ENCODE peak calls at places on chromosomes 13 and 19, in six cellular contexts. M is IMR-90, X is OCI-LY7, V is hepatocyte, P is keratinocyte, J is endothelial cell of umbilical vein. N is an unnamed sample.

GRCh38 chr19:38298841-38299680 is 5.0 kb upstream of the C19orf33 start:
- DNase-seq in M (peak), X (no peak), V (peak), P (no peak), J (no peak), N (no peak)

GRCh38 chr13:44718467-44718866 is 142.3 kb upstream of the TSC22D1 start:
- DNase-seq in M (no peak), X (no peak), V (no peak), P (no peak), J (no peak), N (no peak)

GRCh38 chr13:44932171-44932849 is 57.0 kb downstream of the NUFIP1 start:
- DNase-seq in M (peak), X (no peak), V (no peak), P (no peak), J (no peak), N (no peak)

GRCh38 chr13:51912091-51912490 is 50.3 kb downstream of the CCDC70 start:
- DNase-seq in M (no peak), X (peak), V (no peak), P (no peak), J (no peak), N (no peak)

GRCh38 chr19:47891923-47892666 is 6.0 kb upstream of the SULT2A1 start:
- DNase-seq in M (no peak), X (no peak), V (peak), P (no peak), J (peak), N (no peak)

GRCh38 chr13:109655206-109655600 is 131.2 kb downstream of the IRS2 start:
- DNase-seq in M (no peak), X (no peak), V (no peak), P (no peak), J (no peak), N (no peak)

GRCh38 chr13:112219753-112220152 is 152.8 kb downstream of the SOX1 start:
- DNase-seq in M (no peak), X (no peak), V (no peak), P (no peak), J (no peak), N (no peak)

GRCh38 chr13:30364876-30365275 is 57.4 kb upstream of the UBE2L5 start:
- DNase-seq in M (peak), X (no peak), V (no peak), P (no peak), J (peak), N (no peak)

GRCh38 chr19:38919837-38920528 is 8.0 kb upstream of the CCER2 start:
- DNase-seq in M (no peak), X (no peak), V (no peak), P (no peak), J (no peak), N (no peak)

GRCh38 chr13:42486711-42487198 is 87.2 kb upstream of the TNFSF11 start:
- DNase-seq in M (peak), X (no peak), V (no peak), P (no peak), J (peak), N (peak)

GRCh38 chr19:3413796-3414327 is 47.5 kb downstream of the NFIC start:
- DNase-seq in M (no peak), X (no peak), V (no peak), P (no peak), J (no peak), N (no peak)

GRCh38 chr19:48683349-48683748 is 10.5 kb upstream of the NTN5 start:
- DNase-seq in M (peak), X (peak), V (no peak), P (no peak), J (peak), N (no peak)

GRCh38 chr19:57319869-57320179 is 448 bp upstream of the ZNF543 start:
- DNase-seq in M (no peak), X (no peak), V (no peak), P (no peak), J (no peak), N (no peak)

GRCh38 chr13:23440821-23441608 is 7.5 kb upstream of the SACS start:
- DNase-seq in M (peak), X (no peak), V (no peak), P (no peak), J (no peak), N (no peak)

GRCh38 chr13:52995946-52996345 is 32.7 kb upstream of the OLFM4 start:
- DNase-seq in M (no peak), X (no peak), V (no peak), P (no peak), J (no peak), N (no peak)

GRCh38 chr13:44352202-44352601 is 21.4 kb upstream of the SERP2 start:
- DNase-seq in M (no peak), X (no peak), V (no peak), P (no peak), J (no peak), N (no peak)

GRCh38 chr19:30160426-30160825 is 211.8 kb upstream of the ZNF536 start:
- DNase-seq in M (no peak), X (no peak), V (no peak), P (no peak), J (no peak), N (no peak)

GRCh38 chr19:42140125-42140754 is 8.0 kb upstream of the POU2F2 start:
- DNase-seq in M (peak), X (peak), V (peak), P (no peak), J (peak), N (peak)

GRCh38 chr13:113801289-113801961 is 42.4 kb downstream of the TMEM255B start:
- DNase-seq in M (no peak), X (no peak), V (no peak), P (no peak), J (no peak), N (no peak)

GRCh38 chr19:50482886-50483285 is 6.2 kb upstream of the GARIN5A start:
- DNase-seq in M (no peak), X (no peak), V (no peak), P (no peak), J (no peak), N (no peak)

GRCh38 chr19:31354919-31355318 is 5.7 kb upstream of the TSHZ3 start:
- DNase-seq in M (no peak), X (no peak), V (no peak), P (no peak), J (no peak), N (no peak)

GRCh38 chr13:48155850-48156249 is 60.9 kb upstream of the MED4 start:
- DNase-seq in M (peak), X (no peak), V (no peak), P (peak), J (peak), N (peak)

GRCh38 chr13:62556973-62557372 is 1141.3 kb upstream of the PCDH20 start:
- DNase-seq in M (peak), X (no peak), V (no peak), P (no peak), J (no peak), N (no peak)

GRCh38 chr19:11168568-11168967 is 13.0 kb upstream of the SPC24 start:
- DNase-seq in M (peak), X (no peak), V (no peak), P (peak), J (peak), N (peak)

DNA sequence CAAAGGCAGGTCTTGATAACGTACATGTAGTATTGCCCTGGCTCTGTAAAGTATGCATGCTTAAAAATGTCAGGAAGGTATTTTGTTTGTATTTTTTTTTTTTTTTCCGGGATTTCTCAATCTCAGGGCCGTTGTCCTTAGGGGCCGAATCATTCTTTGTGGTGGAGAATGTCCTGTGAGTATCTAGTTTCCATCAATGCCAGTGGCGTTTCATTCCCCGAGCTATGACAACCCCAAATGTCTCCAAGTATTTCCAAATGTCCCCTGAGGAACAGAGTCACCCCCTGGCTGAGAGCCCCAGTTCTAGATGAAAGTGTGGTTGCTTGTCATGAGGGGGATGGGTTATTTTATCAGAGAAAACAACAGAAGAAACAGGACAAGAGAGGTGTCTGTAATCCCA is 68.7 kb downstream of the ACSBG2 start:
- DNase-seq in M (no peak), X (no peak), V (no peak), P (no peak), J (no peak), N (no peak)
- H2AFZ ChIP-seq in M (no peak), X (peak), V (no peak), P (no peak), J (no peak), N (no peak)

GRCh38 chr13:102902789-102903347 is 57.0 kb downstream of the ERCC5 start:
- DNase-seq in M (no peak), X (no peak), V (peak), P (no peak), J (no peak), N (no peak)
- H2AFZ ChIP-seq in M (no peak), X (no peak), V (no peak), P (no peak), J (no peak), N (no peak)

GRCh38 chr13:98598043-98598442 is 21.1 kb upstream of the STK24 start:
- DNase-seq in M (no peak), X (no peak), V (no peak), P (no peak), J (peak), N (no peak)
- H2AFZ ChIP-seq in M (no peak), X (no peak), V (no peak), P (no peak), J (no peak), N (no peak)

DNA sequence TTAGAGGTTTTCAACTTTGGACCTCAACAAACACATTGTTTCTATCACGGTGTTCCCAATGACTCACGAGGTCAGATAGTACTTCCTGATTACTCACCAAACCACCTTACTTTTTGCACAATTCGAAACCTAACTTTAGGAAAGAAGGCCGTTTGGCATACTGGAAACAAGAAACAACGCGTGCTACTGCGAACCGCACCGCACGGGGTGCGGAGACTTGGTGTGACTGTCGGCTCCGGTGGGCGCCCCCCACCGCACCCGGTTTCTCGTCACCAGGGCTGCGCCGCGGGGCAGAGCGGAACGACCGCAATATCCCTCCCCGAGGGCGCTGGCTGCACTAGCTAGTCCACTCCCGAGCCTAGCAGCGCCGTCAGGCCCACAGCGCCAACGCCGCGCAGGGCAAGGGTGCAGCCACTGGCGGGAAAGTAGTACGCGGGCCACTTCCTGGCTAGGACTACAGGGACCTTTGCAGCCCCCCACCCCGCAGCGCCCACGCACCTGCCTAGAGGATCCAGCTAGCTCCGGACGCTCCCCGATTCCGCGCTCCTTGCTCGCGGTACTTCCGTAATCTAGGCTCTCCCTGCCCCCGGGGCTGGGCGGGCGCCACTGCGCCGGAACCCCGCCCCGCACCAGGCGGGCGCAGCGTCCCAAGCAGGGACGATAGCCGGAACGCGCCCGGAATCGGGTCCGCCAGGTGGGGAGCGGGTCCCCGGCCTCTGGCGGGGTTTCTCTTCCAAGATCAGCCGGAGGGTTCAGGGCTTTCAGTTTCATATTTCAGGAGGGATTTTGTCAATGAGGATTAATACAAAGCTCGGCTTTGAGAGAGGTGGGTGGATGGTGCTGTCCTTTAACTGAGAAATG is at the start of gene PARP4:
- DNase-seq in M (peak), X (peak), V (peak), P (no peak), J (peak), N (peak)
- H2AFZ ChIP-seq in M (peak), X (peak), V (peak), P (peak), J (peak), N (peak)

GRCh38 chr13:110713981-110714797 is 689 bp downstream of the ING1 start:
- DNase-seq in M (peak), X (peak), V (peak), P (no peak), J (peak), N (peak)
- H2AFZ ChIP-seq in M (peak), X (no peak), V (peak), P (peak), J (peak), N (peak)

DNA sequence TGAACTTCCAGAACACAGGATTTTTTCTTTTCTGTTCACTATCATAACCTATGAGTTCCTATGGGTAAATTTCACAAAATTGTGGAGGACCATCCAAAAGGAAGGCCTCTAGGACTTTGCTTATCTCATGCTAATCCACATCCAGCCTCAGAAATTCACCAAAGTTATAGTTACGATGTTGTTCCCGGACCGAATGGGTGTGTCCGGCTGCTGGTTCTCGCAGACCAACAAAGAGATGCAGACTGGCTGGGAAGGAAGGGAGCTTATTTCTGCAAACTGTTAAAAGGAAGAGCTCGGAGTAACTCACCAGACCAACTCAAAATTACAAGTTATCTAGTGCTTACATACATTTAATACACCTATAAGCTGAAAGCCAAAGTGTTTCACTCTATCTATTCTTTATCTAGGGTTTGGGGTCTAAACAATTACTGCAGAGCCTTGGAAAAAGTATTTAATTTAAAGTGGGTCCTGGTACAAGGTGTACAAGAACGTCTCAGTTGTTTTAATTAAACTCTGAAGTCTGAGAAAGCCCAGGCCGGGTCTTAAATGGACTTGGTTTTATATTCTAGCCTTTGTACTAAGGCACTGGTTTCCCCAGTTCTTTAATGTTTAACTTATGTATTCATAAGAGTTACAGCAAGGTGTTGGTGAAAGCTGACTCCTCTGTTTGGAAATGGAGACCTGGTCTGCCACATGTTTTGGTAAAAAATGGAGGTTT is 883.0 kb upstream of the SPRY2 start:
- DNase-seq in M (no peak), X (no peak), V (peak), P (no peak), J (no peak), N (no peak)
- H2AFZ ChIP-seq in M (no peak), X (no peak), V (peak), P (no peak), J (no peak), N (no peak)

GRCh38 chr13:20230913-20231838 is 943 bp downstream of the GJB6 start:
- DNase-seq in M (no peak), X (no peak), V (no peak), P (no peak), J (no peak), N (no peak)
- H2AFZ ChIP-seq in M (no peak), X (no peak), V (peak), P (peak), J (no peak), N (peak)

GRCh38 chr13:57877596-57877995 is 246.1 kb downstream of the PCDH17 start:
- DNase-seq in M (no peak), X (no peak), V (no peak), P (no peak), J (no peak), N (no peak)
- H2AFZ ChIP-seq in M (no peak), X (no peak), V (no peak), P (no peak), J (no peak), N (no peak)

GRCh38 chr19:16702123-16702522 is 17.5 kb upstream of the NWD1 start:
- DNase-seq in M (peak), X (no peak), V (peak), P (peak), J (no peak), N (peak)
- H2AFZ ChIP-seq in M (no peak), X (no peak), V (no peak), P (no peak), J (no peak), N (no peak)

DNA sequence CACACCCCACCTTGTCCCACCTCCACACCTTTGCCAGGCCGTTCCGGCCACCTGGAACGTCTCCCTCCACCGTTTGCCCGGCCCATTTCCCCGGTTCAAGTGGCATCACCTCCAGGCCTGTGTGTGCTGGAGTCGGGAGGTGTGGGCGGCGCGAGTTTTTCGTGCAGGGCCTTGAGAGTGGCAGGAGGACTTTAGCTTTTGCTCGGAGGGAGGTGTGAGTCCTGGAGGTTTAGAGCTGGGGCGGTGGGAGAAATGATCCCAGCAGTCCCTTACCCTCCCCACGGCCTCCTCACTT is 4.3 kb upstream of the PALM start:
- DNase-seq in M (no peak), X (no peak), V (no peak), P (no peak), J (no peak), N (no peak)
- H2AFZ ChIP-seq in M (peak), X (no peak), V (no peak), P (no peak), J (peak), N (peak)

N was measured in mammary epithelial cell.